ENCODE peak calls at places on chromosomes 7 and 10, in ten cellular contexts. B is fibroblast of lung; T is activated CD8-positive, alpha-beta memory T cell treated with anti-CD3 and anti-CD28 coated beads, Interleukin-2, amount 50 U/mL, for 48 hours; J is EL; O is activated naive CD8-positive, alpha-beta T cell treated with anti-CD3 and anti-CD28 coated beads for 36 hours; W is right atrium auricular region; I is T-cell; L is type B pancreatic cell; P is activated CD4-positive, alpha-beta T cell treated with anti-CD3 and anti-CD28 coated beads, Interleukin-2, amount 50 U/mL, for 1 hour; N is cardiac muscle cell. D is an unnamed sample.

GRCh38 chr10:111475720-111476119 is 398.9 kb downstream of the ADRA2A start:
- DNase-seq in B (peak), T (no peak), J (peak), O (no peak), W (no peak), I (no peak), L (no peak), P (no peak), N (no peak), D (no peak)

GRCh38 chr10:85724215-85724614 is 642.4 kb downstream of the GRID1 start:
- DNase-seq in B (no peak), T (no peak), J (no peak), O (no peak), W (no peak), I (no peak), L (no peak), P (no peak), N (no peak), D (no peak)

GRCh38 chr7:130865408-130866236 is 131.6 kb upstream of the KLF14 start:
- DNase-seq in B (peak), T (no peak), J (no peak), O (no peak), W (no peak), I (no peak), L (no peak), P (no peak), N (peak), D (no peak)

GRCh38 chr10:17220652-17221100 is 7.4 kb upstream of the VIM start:
- DNase-seq in B (peak), T (no peak), J (no peak), O (no peak), W (no peak), I (no peak), L (no peak), P (no peak), N (no peak), D (no peak)

GRCh38 chr7:14321947-14322346 is 332.5 kb upstream of the ETV1 start:
- DNase-seq in B (no peak), T (no peak), J (no peak), O (no peak), W (no peak), I (no peak), L (no peak), P (no peak), N (no peak), D (no peak)

GRCh38 chr10:71575934-71576801 is 143.4 kb downstream of the C10orf105 start:
- DNase-seq in B (no peak), T (no peak), J (no peak), O (no peak), W (no peak), I (no peak), L (no peak), P (no peak), N (no peak), D (no peak)

GRCh38 chr7:112421666-112422486 is 28.4 kb upstream of the IFRD1 start:
- DNase-seq in B (no peak), T (peak), J (no peak), O (no peak), W (no peak), I (peak), L (no peak), P (no peak), N (no peak), D (no peak)

GRCh38 chr10:127678091-127678490 is 58.9 kb upstream of the FOXI2 start:
- DNase-seq in B (no peak), T (no peak), J (no peak), O (no peak), W (no peak), I (no peak), L (no peak), P (no peak), N (no peak), D (no peak)

GRCh38 chr7:44912775-44913347 is 27.5 kb upstream of the PURB start:
- DNase-seq in B (no peak), T (no peak), J (no peak), O (no peak), W (no peak), I (no peak), L (no peak), P (no peak), N (no peak), D (no peak)

GRCh38 chr7:134690614-134691504 is 44.2 kb downstream of the BPGM start:
- DNase-seq in B (peak), T (no peak), J (peak), O (no peak), W (no peak), I (no peak), L (no peak), P (no peak), N (no peak), D (no peak)

GRCh38 chr10:59393349-59393748 is 31.0 kb upstream of the FAM13C start:
- DNase-seq in B (peak), T (no peak), J (peak), O (no peak), W (no peak), I (no peak), L (no peak), P (no peak), N (no peak), D (no peak)

GRCh38 chr10:94212876-94213595 is 149.7 kb downstream of the NOC3L start:
- DNase-seq in B (no peak), T (no peak), J (no peak), O (no peak), W (peak), I (no peak), L (no peak), P (no peak), N (no peak), D (no peak)

GRCh38 chr7:35723011-35723410 is 28.1 kb upstream of the HERPUD2 start:
- DNase-seq in B (peak), T (no peak), J (peak), O (no peak), W (no peak), I (no peak), L (no peak), P (no peak), N (no peak), D (no peak)

GRCh38 chr10:102068216-102068615 is 3.1 kb downstream of the HPS6 start:
- DNase-seq in B (no peak), T (no peak), J (no peak), O (no peak), W (no peak), I (no peak), L (no peak), P (no peak), N (peak), D (no peak)

GRCh38 chr10:33132626-33133025 is 174.6 kb upstream of the ITGB1 start:
- DNase-seq in B (no peak), T (peak), J (no peak), O (no peak), W (no peak), I (peak), L (no peak), P (peak), N (no peak), D (no peak)

GRCh38 chr10:121615862-121616261 is 17.6 kb upstream of the FGFR2 start:
- DNase-seq in B (no peak), T (no peak), J (no peak), O (no peak), W (no peak), I (no peak), L (no peak), P (no peak), N (no peak), D (no peak)

GRCh38 chr10:45552476-45552875 is 120.1 kb downstream of the ZFAND4 start:
- DNase-seq in B (no peak), T (no peak), J (no peak), O (no peak), W (no peak), I (no peak), L (no peak), P (no peak), N (no peak), D (no peak)

D was measured in prostate gland.